ENCODE peak calls at places on chromosomes 16 and 17, in nine cellular contexts. Q is PC-3, Z is mucosa of descending colon, J is uterus, H is GM23248, S is adrenal gland, P is OCI-LY7, O is fibroblast of lung, T is adipocyte. G is an unnamed sample.

GRCh38 chr16:10964891-10965326 is 20.5 kb downstream of the CLEC16A start:
- DNase-seq in Q (no peak), Z (no peak), J (no peak), H (no peak), S (no peak), P (no peak), O (peak; percentile 40), T (no peak), G (no peak)

GRCh38 chr17:4968166-4968915 is 724 bp upstream of the SPAG7 start:
- DNase-seq in Q (no peak), Z (no peak), J (no peak), H (peak; percentile 37), S (peak; percentile 41), P (no peak), O (no peak), T (peak; percentile 59), G (no peak)

GRCh38 chr17:61806081-61806828 is 57.1 kb downstream of the BRIP1 start:
- DNase-seq in Q (no peak), Z (no peak), J (no peak), H (no peak), S (no peak), P (no peak), O (peak; percentile 6), T (no peak), G (no peak)

GRCh38 chr17:74527081-74527480 is 4.2 kb downstream of the CD300LB start:
- DNase-seq in Q (no peak), Z (no peak), J (no peak), H (no peak), S (no peak), P (no peak), O (no peak), T (no peak), G (no peak)

GRCh38 chr16:1900452-1900774 is 17.8 kb downstream of the HS3ST6 start:
- DNase-seq in Q (no peak), Z (no peak), J (no peak), H (no peak), S (no peak), P (no peak), O (no peak), T (no peak), G (no peak)

GRCh38 chr17:12730931-12731521 is 58.3 kb upstream of the ARHGAP44 start:
- DNase-seq in Q (peak; percentile 41), Z (peak; percentile 76), J (peak; percentile 28), H (peak; percentile 84), S (peak; percentile 30), P (no peak), O (peak; percentile 68), T (peak; percentile 76), G (peak; percentile 81)

GRCh38 chr17:30600830-30601494 is 123.8 kb downstream of the GOSR1 start:
- DNase-seq in Q (peak; percentile 9), Z (no peak), J (no peak), H (peak; percentile 63), S (peak; percentile 24), P (peak; percentile 58), O (peak; percentile 20), T (peak; percentile 55), G (no peak)

GRCh38 chr17:72342582-72343527 is 222.0 kb downstream of the SOX9 start:
- DNase-seq in Q (no peak), Z (no peak), J (peak; percentile 26), H (peak; percentile 65), S (no peak), P (no peak), O (peak; percentile 88), T (no peak), G (peak; percentile 87)

GRCh38 chr17:79892457-79893236 is 53.4 kb upstream of the CBX4 start:
- DNase-seq in Q (peak; percentile 85), Z (peak; percentile 88), J (no peak), H (no peak), S (no peak), P (no peak), O (no peak), T (no peak), G (no peak)

GRCh38 chr17:56047321-56047720 is 106.0 kb upstream of the ANKFN1 start:
- DNase-seq in Q (no peak), Z (no peak), J (no peak), H (no peak), S (no peak), P (no peak), O (no peak), T (no peak), G (no peak)

GRCh38 chr16:10895053-10895946 is 18.3 kb downstream of the CIITA start:
- DNase-seq in Q (peak; percentile 51), Z (peak; percentile 64), J (no peak), H (peak; percentile 58), S (peak; percentile 58), P (peak; percentile 52), O (peak; percentile 32), T (peak; percentile 64), G (no peak)

GRCh38 chr16:3001316-3001715 is 11.4 kb upstream of the CLDN9 start:
- DNase-seq in Q (no peak), Z (no peak), J (no peak), H (no peak), S (no peak), P (no peak), O (no peak), T (no peak), G (no peak)

DNA sequence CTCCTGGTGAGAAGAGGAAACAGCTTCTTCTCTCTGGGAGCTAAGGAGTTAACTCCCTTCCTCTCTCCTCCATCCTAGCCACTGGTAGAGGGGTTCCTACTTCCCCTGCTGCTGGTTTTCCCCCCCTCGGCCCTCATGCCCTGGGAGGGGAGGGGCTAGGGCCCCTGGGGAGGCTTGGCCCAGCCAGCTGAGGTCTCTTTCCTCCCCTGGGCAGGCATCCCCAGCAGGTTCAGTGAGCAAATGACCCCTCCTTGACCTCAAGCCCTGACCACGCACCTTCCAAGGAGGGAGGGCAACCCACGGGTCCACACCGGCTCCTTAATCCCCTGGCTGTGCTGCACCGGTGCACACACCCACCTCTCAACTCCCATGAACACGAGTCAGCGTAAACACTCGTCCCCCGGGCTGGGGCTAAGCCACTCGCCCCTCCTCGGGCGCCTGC is 33.9 kb downstream of the SRCIN1 start:
- DNase-seq in Q (no peak), Z (no peak), J (no peak), H (no peak), S (no peak), P (no peak), O (no peak), T (no peak), G (no peak)
- H3K4me3 ChIP-seq in Q (no peak overlapping the region), Z (no peak overlapping the region), J (no peak overlapping the region), H (no peak overlapping the region), S (no peak overlapping the region), P (no peak overlapping the region), O (no peak overlapping the region), T (peak overlapping the region; percentile 63), G (no peak overlapping the region)

GRCh38 chr16:66939366-66939765 is 4.0 kb downstream of the CES2 start:
- DNase-seq in Q (no peak), Z (no peak), J (no peak), H (no peak), S (no peak), P (no peak), O (no peak), T (no peak), G (no peak)

GRCh38 chr16:66935319-66936011 is at the start of gene CES2:
- DNase-seq in Q (peak; percentile 62), Z (peak; percentile 93), J (no peak), H (peak; percentile 86), S (peak; percentile 90), P (no peak), O (peak; percentile 46), T (peak; percentile 70), G (no peak)

GRCh38 chr16:66936462-66936861 is 1.1 kb downstream of the CES2 start:
- DNase-seq in Q (no peak), Z (peak; percentile 57), J (no peak), H (no peak), S (peak; percentile 29), P (no peak), O (no peak), T (no peak), G (no peak)

GRCh38 chr16:66937725-66938337 is 2.5 kb downstream of the CES2 start:
- DNase-seq in Q (no peak), Z (no peak), J (no peak), H (no peak), S (no peak), P (no peak), O (no peak), T (no peak), G (no peak)

DNA sequence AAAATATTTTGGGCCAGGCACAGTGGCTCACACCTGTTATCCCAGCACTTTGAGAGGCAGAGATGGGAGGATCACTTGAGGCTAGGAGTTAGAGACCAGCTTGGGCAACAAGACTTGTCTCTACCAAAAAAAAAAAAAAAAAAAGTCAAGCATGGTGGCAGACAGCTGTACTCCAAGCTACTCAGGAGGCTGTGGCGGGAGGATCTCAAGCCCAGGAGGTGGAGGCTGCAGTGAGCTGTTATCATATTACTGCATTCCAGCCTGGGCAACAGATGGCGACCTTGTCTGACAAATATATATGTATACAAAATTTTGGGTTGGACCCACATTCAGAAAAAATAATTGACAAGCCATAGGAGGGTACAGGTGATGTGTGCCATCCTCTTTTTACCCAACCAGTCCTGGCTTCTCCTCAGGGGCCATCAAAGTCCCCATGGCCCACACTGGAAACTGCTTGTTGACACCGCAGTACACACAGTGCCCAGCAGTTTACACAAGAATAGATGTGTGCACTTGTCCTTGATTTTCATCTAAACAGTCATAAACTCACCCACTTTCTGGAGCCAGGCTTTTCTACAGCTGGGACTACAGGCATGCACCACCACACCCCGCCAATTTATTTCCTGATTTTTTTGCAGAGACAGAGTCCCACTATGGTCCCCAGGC is 1.7 kb downstream of the CES2 start:
- DNase-seq in Q (no peak), Z (no peak), J (no peak), H (no peak), S (no peak), P (no peak), O (no peak), T (no peak), G (no peak)
- H3K36me3 ChIP-seq in Q (no peaks in the 10 kb centered on the region), Z (peaks cover 14% of the 10 kb centered on the region), J (no peaks in the 10 kb centered on the region), H (peaks cover 6% of the 10 kb centered on the region), S (peaks cover 45% of the 10 kb centered on the region), P (peaks cover 19% of the 10 kb centered on the region), O (peaks cover 10% of the 10 kb centered on the region), T (peaks cover 35% of the 10 kb centered on the region), G (peaks cover 38% of the 10 kb centered on the region)

DNA sequence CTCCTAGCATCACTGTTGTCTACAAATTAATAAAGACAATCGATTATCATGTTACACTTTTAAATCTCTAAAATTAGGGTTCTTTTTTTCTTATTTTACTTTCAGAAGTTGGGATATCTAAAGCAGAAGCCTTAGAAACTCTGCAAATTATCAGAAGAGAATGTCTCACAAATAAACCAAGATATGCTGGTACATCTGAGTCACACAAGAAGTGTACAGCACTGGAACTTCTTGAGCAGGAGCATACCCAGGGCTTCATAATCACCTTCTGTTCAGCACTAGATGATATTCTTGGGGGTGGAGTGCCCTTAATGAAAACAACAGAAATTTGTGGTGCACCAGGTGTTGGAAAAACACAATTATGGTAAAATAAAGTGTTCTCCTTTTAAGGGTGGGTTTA is 2.4 kb downstream of the RAD51C start:
- DNase-seq in Q (no peak), Z (no peak), J (no peak), H (no peak), S (no peak), P (no peak), O (no peak), T (no peak), G (no peak)
- H3K4me3 ChIP-seq in Q (peak overlapping the region; percentile 76), Z (no peak overlapping the region), J (no peak overlapping the region), H (no peak overlapping the region), S (no peak overlapping the region), P (peak overlapping the region; percentile 84), O (no peak overlapping the region), T (no peak overlapping the region), G (no peak overlapping the region)

DNA sequence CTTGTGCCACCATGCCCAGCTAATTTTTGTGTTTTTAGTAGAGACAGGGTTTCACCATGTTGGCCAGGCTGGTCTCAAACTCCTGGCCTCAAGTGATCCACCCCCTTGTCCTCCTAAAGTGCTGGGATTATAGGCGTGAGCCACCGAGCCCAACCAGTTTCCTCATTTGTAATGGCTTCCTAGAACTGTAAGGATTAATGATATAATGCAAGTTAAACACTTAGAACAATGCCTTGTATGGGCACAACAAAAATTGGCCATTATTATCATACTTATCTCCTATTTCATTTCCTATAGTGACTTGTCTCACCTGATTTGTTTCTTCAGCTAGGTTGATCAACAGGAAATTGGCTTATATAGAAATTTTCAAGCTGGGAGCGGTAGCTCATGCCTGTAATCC is 14.1 kb downstream of the TUBD1 start:
- DNase-seq in Q (no peak), Z (no peak), J (no peak), H (no peak), S (no peak), P (no peak), O (no peak), T (no peak), G (no peak)
- H3K36me3 ChIP-seq in Q (peaks cover 39% of the 10 kb centered on the region), Z (peaks cover 5% of the 10 kb centered on the region), J (no peaks in the 10 kb centered on the region), H (no peaks in the 10 kb centered on the region), S (peaks cover 39% of the 10 kb centered on the region), P (peaks cover 52% of the 10 kb centered on the region), O (no peaks in the 10 kb centered on the region), T (peaks cover 11% of the 10 kb centered on the region), G (peaks cover 74% of the 10 kb centered on the region)